ENCODE peak calls at places on chromosome 14, in six cellular contexts. One of them, this sample, is unnamed. For H3K4me1 and H3K9me3, the result is how much of the 10 kb centered on the place peaks cover.

GRCh38 chr14:83559721-83560120 is 1970.2 kb upstream of the FLRT2 start:
- DNase-seq in sigmoid colon: no peak
- DNase-seq in stomach: no peak
- DNase-seq in SK-N-SH: no peak
- DNase-seq in esophagus muscularis mucosa: no peak
- DNase-seq in GM12878: no peak
- DNase-seq in this sample: no peak

GRCh38 chr14:93546642-93547041 is 115.9 kb downstream of the UNC79 start:
- DNase-seq in sigmoid colon: no peak
- DNase-seq in stomach: no peak
- DNase-seq in SK-N-SH: peak
- DNase-seq in esophagus muscularis mucosa: no peak
- DNase-seq in GM12878: no peak
- DNase-seq in this sample: no peak

GRCh38 chr14:19895282-19895681 is 20.3 kb downstream of the OR4K2 start:
- DNase-seq in sigmoid colon: no peak
- DNase-seq in stomach: no peak
- DNase-seq in SK-N-SH: no peak
- DNase-seq in esophagus muscularis mucosa: no peak
- DNase-seq in GM12878: no peak
- DNase-seq in this sample: no peak

GRCh38 chr14:69811868-69812252 is 14.8 kb upstream of the SLC10A1 start:
- DNase-seq in sigmoid colon: no peak
- DNase-seq in stomach: no peak
- DNase-seq in SK-N-SH: no peak
- DNase-seq in esophagus muscularis mucosa: no peak
- DNase-seq in GM12878: no peak
- DNase-seq in this sample: no peak

GRCh38 chr14:96497087-96497486 is 5.1 kb upstream of the PAPOLA start:
- DNase-seq in sigmoid colon: no peak
- DNase-seq in stomach: no peak
- DNase-seq in SK-N-SH: no peak
- DNase-seq in esophagus muscularis mucosa: no peak
- DNase-seq in GM12878: no peak
- DNase-seq in this sample: no peak

GRCh38 chr14:34363733-34364134 is 98.3 kb downstream of the SPTSSA start:
- DNase-seq in sigmoid colon: no peak
- DNase-seq in stomach: no peak
- DNase-seq in SK-N-SH: no peak
- DNase-seq in esophagus muscularis mucosa: no peak
- DNase-seq in GM12878: no peak
- DNase-seq in this sample: no peak

GRCh38 chr14:65286443-65286842 is 126.1 kb upstream of the FUT8 start:
- DNase-seq in sigmoid colon: no peak
- DNase-seq in stomach: peak
- DNase-seq in SK-N-SH: peak
- DNase-seq in esophagus muscularis mucosa: no peak
- DNase-seq in GM12878: no peak
- DNase-seq in this sample: no peak

GRCh38 chr14:101008196-101008595 is 104.7 kb upstream of the RTL1 start:
- DNase-seq in sigmoid colon: no peak
- DNase-seq in stomach: no peak
- DNase-seq in SK-N-SH: no peak
- DNase-seq in esophagus muscularis mucosa: no peak
- DNase-seq in GM12878: no peak
- DNase-seq in this sample: peak

GRCh38 chr14:81437226-81437625 is 37.1 kb upstream of the STON2 start:
- DNase-seq in sigmoid colon: no peak
- DNase-seq in stomach: no peak
- DNase-seq in SK-N-SH: no peak
- DNase-seq in esophagus muscularis mucosa: no peak
- DNase-seq in GM12878: no peak
- DNase-seq in this sample: no peak

GRCh38 chr14:70096866-70097265 is 91.9 kb downstream of the SLC8A3 start:
- DNase-seq in sigmoid colon: no peak
- DNase-seq in stomach: no peak
- DNase-seq in SK-N-SH: peak
- DNase-seq in esophagus muscularis mucosa: no peak
- DNase-seq in GM12878: no peak
- DNase-seq in this sample: no peak

GRCh38 chr14:20278414-20278813 is 27.3 kb downstream of the TTC5 start:
- DNase-seq in sigmoid colon: no peak
- DNase-seq in stomach: no peak
- DNase-seq in SK-N-SH: peak
- DNase-seq in esophagus muscularis mucosa: no peak
- DNase-seq in GM12878: no peak
- DNase-seq in this sample: no peak

GRCh38 chr14:61351457-61351856 is 30.1 kb downstream of the PRKCH start:
- DNase-seq in sigmoid colon: no peak
- DNase-seq in stomach: no peak
- DNase-seq in SK-N-SH: no peak
- DNase-seq in esophagus muscularis mucosa: peak
- DNase-seq in GM12878: no peak
- DNase-seq in this sample: no peak
- H3K4me1 ChIP-seq in sigmoid colon: under half
- H3K4me1 ChIP-seq in stomach: under half
- H3K4me1 ChIP-seq in SK-N-SH: under half
- H3K4me1 ChIP-seq in esophagus muscularis mucosa: under half
- H3K4me1 ChIP-seq in GM12878: under half
- H3K4me1 ChIP-seq in this sample: under half

DNA sequence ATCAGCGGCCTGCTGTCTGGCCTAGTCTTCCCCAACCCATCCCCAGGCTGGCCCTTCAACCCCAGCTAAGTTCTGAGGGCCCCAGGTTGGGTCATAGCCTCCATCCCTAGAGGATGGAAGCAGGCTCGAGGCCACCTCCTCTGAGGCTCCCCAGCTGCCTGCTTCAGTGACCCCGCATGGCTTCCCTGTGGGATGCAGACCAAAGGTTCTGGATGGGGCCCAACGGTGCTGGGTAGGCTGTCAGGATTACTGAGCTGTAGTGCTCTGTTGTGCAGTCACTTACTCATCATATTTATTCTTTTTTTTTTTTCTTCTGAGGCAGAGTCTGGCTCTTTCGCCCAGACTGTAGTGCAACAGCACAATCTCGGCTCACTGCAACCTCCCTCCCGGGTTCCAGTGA is 92.0 kb downstream of the IRF2BPL start:
- DNase-seq in sigmoid colon: peak
- DNase-seq in stomach: no peak
- DNase-seq in SK-N-SH: no peak
- DNase-seq in esophagus muscularis mucosa: no peak
- DNase-seq in GM12878: no peak
- DNase-seq in this sample: no peak
- TF ChIP-seq POLR2AphosphoS5 in sigmoid colon: peak
- TF ChIP-seq POLR2AphosphoS5 in stomach: no peak
- TF ChIP-seq POLR2AphosphoS5 in SK-N-SH: no peak
- TF ChIP-seq POLR2AphosphoS5 in esophagus muscularis mucosa: no peak
- TF ChIP-seq POLR2AphosphoS5 in GM12878: no peak
- TF ChIP-seq POLR2AphosphoS5 in this sample: no peak

GRCh38 chr14:105849933-105850626 is 323.7 kb downstream of the TMEM121 start:
- DNase-seq in sigmoid colon: no peak
- DNase-seq in stomach: no peak
- DNase-seq in SK-N-SH: no peak
- DNase-seq in esophagus muscularis mucosa: no peak
- DNase-seq in GM12878: no peak
- DNase-seq in this sample: no peak
- H3K9me3 ChIP-seq in sigmoid colon: under half
- H3K9me3 ChIP-seq in stomach: under half
- H3K9me3 ChIP-seq in SK-N-SH: under half
- H3K9me3 ChIP-seq in esophagus muscularis mucosa: under half
- H3K9me3 ChIP-seq in GM12878: under half
- H3K9me3 ChIP-seq in this sample: under half

GRCh38 chr14:24879661-24880381 is 170.1 kb downstream of the STXBP6 start:
- DNase-seq in sigmoid colon: no peak
- DNase-seq in stomach: no peak
- DNase-seq in SK-N-SH: no peak
- DNase-seq in esophagus muscularis mucosa: no peak
- DNase-seq in GM12878: no peak
- DNase-seq in this sample: no peak
- H3K4me1 ChIP-seq in sigmoid colon: under half
- H3K4me1 ChIP-seq in stomach: under half
- H3K4me1 ChIP-seq in SK-N-SH: under half
- H3K4me1 ChIP-seq in esophagus muscularis mucosa: half or more
- H3K4me1 ChIP-seq in GM12878: under half
- H3K4me1 ChIP-seq in this sample: under half

GRCh38 chr14:23602181-23603095 is 23.8 kb upstream of the JPH4 start:
- DNase-seq in sigmoid colon: peak
- DNase-seq in stomach: no peak
- DNase-seq in SK-N-SH: no peak
- DNase-seq in esophagus muscularis mucosa: no peak
- DNase-seq in GM12878: no peak
- DNase-seq in this sample: no peak

GRCh38 chr14:23604675-23605170 is 26.1 kb upstream of the JPH4 start:
- DNase-seq in sigmoid colon: peak
- DNase-seq in stomach: no peak
- DNase-seq in SK-N-SH: no peak
- DNase-seq in esophagus muscularis mucosa: no peak
- DNase-seq in GM12878: no peak
- DNase-seq in this sample: no peak

GRCh38 chr14:23609001-23609400 is 27.2 kb upstream of the DHRS2 start:
- DNase-seq in sigmoid colon: no peak
- DNase-seq in stomach: no peak
- DNase-seq in SK-N-SH: no peak
- DNase-seq in esophagus muscularis mucosa: no peak
- DNase-seq in GM12878: no peak
- DNase-seq in this sample: no peak

GRCh38 chr14:23608454-23608853 is 27.7 kb upstream of the DHRS2 start:
- DNase-seq in sigmoid colon: no peak
- DNase-seq in stomach: peak
- DNase-seq in SK-N-SH: no peak
- DNase-seq in esophagus muscularis mucosa: no peak
- DNase-seq in GM12878: no peak
- DNase-seq in this sample: no peak

DNA sequence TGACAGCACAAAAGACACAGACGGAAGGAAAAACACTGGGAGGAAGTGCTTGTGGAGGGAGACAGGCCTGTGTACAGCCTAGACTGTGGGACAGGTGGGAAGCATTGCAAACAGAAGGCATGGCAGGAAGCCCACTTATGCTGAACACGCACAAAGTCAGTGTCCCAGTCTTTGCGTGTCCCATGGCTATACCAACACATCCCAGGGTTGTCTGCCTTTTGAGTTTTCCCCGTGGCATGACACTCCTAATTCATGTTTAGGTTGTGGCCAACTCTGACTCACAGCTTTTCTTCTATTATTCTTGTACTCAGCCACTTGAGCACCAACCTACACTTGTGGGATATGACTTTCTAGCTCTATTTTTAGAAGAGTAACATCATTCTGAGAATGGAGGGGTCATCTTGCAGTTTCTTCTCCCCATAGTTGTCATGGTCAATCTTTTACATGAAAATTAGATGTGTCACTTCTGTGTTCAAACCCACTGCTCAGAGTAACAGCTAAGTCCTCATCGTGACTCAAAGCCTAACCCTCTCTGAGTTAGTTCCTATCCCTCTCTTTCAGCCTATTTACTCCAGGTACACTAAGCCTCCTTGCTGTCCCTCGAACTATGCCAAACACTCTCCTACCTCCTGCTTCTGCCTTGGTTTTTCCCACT is 27.5 kb upstream of the JPH4 start:
- DNase-seq in sigmoid colon: no peak
- DNase-seq in stomach: no peak
- DNase-seq in SK-N-SH: no peak
- DNase-seq in esophagus muscularis mucosa: no peak
- DNase-seq in GM12878: peak
- DNase-seq in this sample: no peak
- TF ChIP-seq POLR2AphosphoS5 in sigmoid colon: no peak
- TF ChIP-seq POLR2AphosphoS5 in stomach: no peak
- TF ChIP-seq POLR2AphosphoS5 in SK-N-SH: no peak
- TF ChIP-seq POLR2AphosphoS5 in esophagus muscularis mucosa: no peak
- TF ChIP-seq POLR2AphosphoS5 in GM12878: peak
- TF ChIP-seq POLR2AphosphoS5 in this sample: no peak

GRCh38 chr14:98612434-98613200 is 659.4 kb downstream of the BCL11B start:
- DNase-seq in sigmoid colon: no peak
- DNase-seq in stomach: no peak
- DNase-seq in SK-N-SH: no peak
- DNase-seq in esophagus muscularis mucosa: peak
- DNase-seq in GM12878: no peak
- DNase-seq in this sample: peak

DNA sequence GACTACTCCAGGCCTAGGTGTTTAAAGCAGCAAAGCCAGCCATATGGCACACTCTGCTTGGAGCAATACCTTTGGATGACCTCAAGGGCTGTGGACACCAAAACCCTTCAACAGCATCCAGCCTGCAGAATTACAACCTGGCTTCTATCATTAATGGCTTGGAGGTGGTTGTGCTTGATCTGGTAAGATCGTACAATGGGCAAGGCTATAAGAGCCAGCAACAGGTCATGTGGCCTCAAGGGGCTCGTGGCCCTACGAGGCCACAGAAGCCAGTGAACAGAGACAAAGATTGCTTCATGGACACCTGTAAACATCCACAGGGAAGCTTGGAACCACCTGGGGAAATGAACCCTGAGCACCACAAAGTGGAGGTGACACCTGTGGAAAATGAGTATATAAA is 657.3 kb downstream of the BCL11B start:
- DNase-seq in sigmoid colon: no peak
- DNase-seq in stomach: no peak
- DNase-seq in SK-N-SH: no peak
- DNase-seq in esophagus muscularis mucosa: peak
- DNase-seq in GM12878: no peak
- DNase-seq in this sample: no peak
- H3K9me3 ChIP-seq in sigmoid colon: under half
- H3K9me3 ChIP-seq in stomach: under half
- H3K9me3 ChIP-seq in SK-N-SH: under half
- H3K9me3 ChIP-seq in esophagus muscularis mucosa: under half
- H3K9me3 ChIP-seq in GM12878: under half
- H3K9me3 ChIP-seq in this sample: under half

This sample was measured in vagina.